ENCODE peak calls at places on chromosomes 11 and 22, in seven cellular contexts. I, S, J, E, U, R and L are unnamed samples.

GRCh38 chr22:38982008-38982927 is at the start of gene APOBEC3B:
- DNase-seq in I (peak), S (no peak), J (peak), E (peak), U (peak), R (peak), L (peak)

GRCh38 chr22:43004362-43005035 is 10.4 kb downstream of the PACSIN2 start:
- DNase-seq in I (peak), S (no peak), J (no peak), E (no peak), U (no peak), R (no peak), L (no peak)

GRCh38 chr11:118076754-118077281 is at the start of gene TMPRSS4:
- DNase-seq in I (no peak), S (peak), J (no peak), E (no peak), U (no peak), R (peak), L (no peak)

GRCh38 chr22:19036523-19037273 is 85.5 kb downstream of the DGCR2 start:
- DNase-seq in I (peak), S (no peak), J (no peak), E (no peak), U (no peak), R (no peak), L (no peak)

GRCh38 chr11:109059402-109059801 is 362.6 kb upstream of the C11orf87 start:
- DNase-seq in I (no peak), S (no peak), J (no peak), E (no peak), U (no peak), R (no peak), L (no peak)

GRCh38 chr11:28581286-28582242 is 473.4 kb downstream of the METTL15 start:
- DNase-seq in I (peak), S (no peak), J (no peak), E (no peak), U (no peak), R (no peak), L (no peak)

GRCh38 chr11:129117595-129118350 is 74.4 kb downstream of the ARHGAP32 start:
- DNase-seq in I (peak), S (peak), J (peak), E (no peak), U (peak), R (peak), L (peak)

GRCh38 chr11:122756417-122756816 is 81.9 kb upstream of the CRTAM start:
- DNase-seq in I (no peak), S (no peak), J (peak), E (no peak), U (no peak), R (no peak), L (no peak)

GRCh38 chr11:45798793-45799441 is 6.0 kb upstream of the SLC35C1 start:
- DNase-seq in I (no peak), S (peak), J (no peak), E (no peak), U (no peak), R (no peak), L (no peak)

GRCh38 chr11:37076866-37077265 is 478.8 kb upstream of the RAG2 start:
- DNase-seq in I (no peak), S (no peak), J (no peak), E (no peak), U (no peak), R (peak), L (no peak)

GRCh38 chr11:28442113-28442512 is 333.9 kb downstream of the METTL15 start:
- DNase-seq in I (peak), S (no peak), J (no peak), E (no peak), U (no peak), R (no peak), L (no peak)

GRCh38 chr11:14418801-14419417 is 59.9 kb upstream of the RRAS2 start:
- DNase-seq in I (peak), S (no peak), J (no peak), E (no peak), U (no peak), R (peak), L (peak)